ENCODE peak calls at places on chromosome 3, in nine cellular contexts. One of them, this sample, is unnamed.

GRCh38 chr3:10408680-10409079 is 87.8 kb upstream of the SEC13 start:
- DNase-seq in iPS-NIHi11: no peak
- DNase-seq in stimulated activated effector memory CD8-positive, alpha-beta T cell treated with anti-CD3 and anti-CD28 coated beads, Interleukin-12 subunit alpha, Interleukin-12 subunit beta, amount 100 ng/mL, for 72 hours: no peak
- DNase-seq in M059J: peak; percentile 30
- DNase-seq in stimulated activated CD8-positive, alpha-beta memory T cell treated with anti-CD3 and anti-CD28 coated beads, Interleukin-15, amount 100 ng/mL, for 48 hours: no peak
- DNase-seq in HTR-8/SVneo: no peak
- DNase-seq in GM13976: no peak
- DNase-seq in cerebellar nuclear complex: no peak
- DNase-seq in lower lobe of right lung: no peak
- DNase-seq in this sample: no peak

GRCh38 chr3:186360779-186361178 is 1.3 kb downstream of the DGKG start:
- DNase-seq in stimulated activated CD8-positive, alpha-beta memory T cell treated with anti-CD3 and anti-CD28 coated beads, Interleukin-15, amount 100 ng/mL, for 48 hours: no peak
- DNase-seq in cerebellar nuclear complex: peak; percentile 23
- DNase-seq in iPS-NIHi11: peak; percentile 74
- DNase-seq in lower lobe of right lung: peak; percentile 66
- DNase-seq in M059J: no peak
- DNase-seq in HTR-8/SVneo: no peak
- DNase-seq in GM13976: peak; percentile 45
- DNase-seq in stimulated activated effector memory CD8-positive, alpha-beta T cell treated with anti-CD3 and anti-CD28 coated beads, Interleukin-12 subunit alpha, Interleukin-12 subunit beta, amount 100 ng/mL, for 72 hours: no peak
- DNase-seq in this sample: no peak

GRCh38 chr3:9786825-9787654 is 5.2 kb downstream of the TADA3 start:
- DNase-seq in cerebellar nuclear complex: no peak
- DNase-seq in GM13976: no peak
- DNase-seq in stimulated activated effector memory CD8-positive, alpha-beta T cell treated with anti-CD3 and anti-CD28 coated beads, Interleukin-12 subunit alpha, Interleukin-12 subunit beta, amount 100 ng/mL, for 72 hours: no peak
- DNase-seq in lower lobe of right lung: no peak
- DNase-seq in HTR-8/SVneo: no peak
- DNase-seq in iPS-NIHi11: peak; percentile 63
- DNase-seq in stimulated activated CD8-positive, alpha-beta memory T cell treated with anti-CD3 and anti-CD28 coated beads, Interleukin-15, amount 100 ng/mL, for 48 hours: no peak
- DNase-seq in M059J: no peak
- DNase-seq in this sample: no peak

GRCh38 chr3:58270485-58270884 is 32.9 kb downstream of the ABHD6 start:
- DNase-seq in M059J: no peak
- DNase-seq in GM13976: no peak
- DNase-seq in lower lobe of right lung: no peak
- DNase-seq in cerebellar nuclear complex: no peak
- DNase-seq in iPS-NIHi11: no peak
- DNase-seq in stimulated activated effector memory CD8-positive, alpha-beta T cell treated with anti-CD3 and anti-CD28 coated beads, Interleukin-12 subunit alpha, Interleukin-12 subunit beta, amount 100 ng/mL, for 72 hours: no peak
- DNase-seq in stimulated activated CD8-positive, alpha-beta memory T cell treated with anti-CD3 and anti-CD28 coated beads, Interleukin-15, amount 100 ng/mL, for 48 hours: no peak
- DNase-seq in HTR-8/SVneo: no peak
- DNase-seq in this sample: no peak

GRCh38 chr3:59820352-59820934 is 770.6 kb upstream of the CFAP20DC start:
- DNase-seq in HTR-8/SVneo: no peak
- DNase-seq in iPS-NIHi11: no peak
- DNase-seq in cerebellar nuclear complex: no peak
- DNase-seq in GM13976: no peak
- DNase-seq in M059J: peak; percentile 74
- DNase-seq in lower lobe of right lung: no peak
- DNase-seq in stimulated activated CD8-positive, alpha-beta memory T cell treated with anti-CD3 and anti-CD28 coated beads, Interleukin-15, amount 100 ng/mL, for 48 hours: no peak
- DNase-seq in stimulated activated effector memory CD8-positive, alpha-beta T cell treated with anti-CD3 and anti-CD28 coated beads, Interleukin-12 subunit alpha, Interleukin-12 subunit beta, amount 100 ng/mL, for 72 hours: no peak
- DNase-seq in this sample: no peak

GRCh38 chr3:119990888-119991287 is 103.4 kb downstream of the GSK3B start:
- DNase-seq in GM13976: no peak
- DNase-seq in iPS-NIHi11: no peak
- DNase-seq in stimulated activated effector memory CD8-positive, alpha-beta T cell treated with anti-CD3 and anti-CD28 coated beads, Interleukin-12 subunit alpha, Interleukin-12 subunit beta, amount 100 ng/mL, for 72 hours: no peak
- DNase-seq in cerebellar nuclear complex: no peak
- DNase-seq in HTR-8/SVneo: no peak
- DNase-seq in M059J: peak; percentile 80
- DNase-seq in lower lobe of right lung: no peak
- DNase-seq in stimulated activated CD8-positive, alpha-beta memory T cell treated with anti-CD3 and anti-CD28 coated beads, Interleukin-15, amount 100 ng/mL, for 48 hours: no peak
- DNase-seq in this sample: no peak

GRCh38 chr3:141104151-141104741 is 53.1 kb downstream of the SPSB4 start:
- DNase-seq in cerebellar nuclear complex: peak; percentile 91
- DNase-seq in iPS-NIHi11: no peak
- DNase-seq in stimulated activated CD8-positive, alpha-beta memory T cell treated with anti-CD3 and anti-CD28 coated beads, Interleukin-15, amount 100 ng/mL, for 48 hours: no peak
- DNase-seq in HTR-8/SVneo: no peak
- DNase-seq in lower lobe of right lung: peak; percentile 54
- DNase-seq in GM13976: no peak
- DNase-seq in M059J: no peak
- DNase-seq in stimulated activated effector memory CD8-positive, alpha-beta T cell treated with anti-CD3 and anti-CD28 coated beads, Interleukin-12 subunit alpha, Interleukin-12 subunit beta, amount 100 ng/mL, for 72 hours: no peak
- DNase-seq in this sample: no peak

GRCh38 chr3:153848701-153849100 is 272.5 kb upstream of the ARHGEF26 start:
- DNase-seq in lower lobe of right lung: no peak
- DNase-seq in stimulated activated CD8-positive, alpha-beta memory T cell treated with anti-CD3 and anti-CD28 coated beads, Interleukin-15, amount 100 ng/mL, for 48 hours: no peak
- DNase-seq in iPS-NIHi11: no peak
- DNase-seq in cerebellar nuclear complex: no peak
- DNase-seq in stimulated activated effector memory CD8-positive, alpha-beta T cell treated with anti-CD3 and anti-CD28 coated beads, Interleukin-12 subunit alpha, Interleukin-12 subunit beta, amount 100 ng/mL, for 72 hours: no peak
- DNase-seq in GM13976: no peak
- DNase-seq in M059J: no peak
- DNase-seq in HTR-8/SVneo: no peak
- DNase-seq in this sample: no peak

GRCh38 chr3:51503007-51503406 is 3.2 kb upstream of the DCAF1 start:
- DNase-seq in stimulated activated effector memory CD8-positive, alpha-beta T cell treated with anti-CD3 and anti-CD28 coated beads, Interleukin-12 subunit alpha, Interleukin-12 subunit beta, amount 100 ng/mL, for 72 hours: no peak
- DNase-seq in lower lobe of right lung: no peak
- DNase-seq in stimulated activated CD8-positive, alpha-beta memory T cell treated with anti-CD3 and anti-CD28 coated beads, Interleukin-15, amount 100 ng/mL, for 48 hours: no peak
- DNase-seq in HTR-8/SVneo: no peak
- DNase-seq in M059J: no peak
- DNase-seq in cerebellar nuclear complex: no peak
- DNase-seq in GM13976: no peak
- DNase-seq in iPS-NIHi11: no peak
- DNase-seq in this sample: no peak

GRCh38 chr3:45807645-45808540 is 11.6 kb upstream of the SLC6A20 start:
- DNase-seq in lower lobe of right lung: no peak
- DNase-seq in cerebellar nuclear complex: no peak
- DNase-seq in stimulated activated effector memory CD8-positive, alpha-beta T cell treated with anti-CD3 and anti-CD28 coated beads, Interleukin-12 subunit alpha, Interleukin-12 subunit beta, amount 100 ng/mL, for 72 hours: peak; percentile 7
- DNase-seq in GM13976: no peak
- DNase-seq in M059J: no peak
- DNase-seq in stimulated activated CD8-positive, alpha-beta memory T cell treated with anti-CD3 and anti-CD28 coated beads, Interleukin-15, amount 100 ng/mL, for 48 hours: no peak
- DNase-seq in HTR-8/SVneo: no peak
- DNase-seq in iPS-NIHi11: no peak
- DNase-seq in this sample: no peak

GRCh38 chr3:69324362-69325025 is 61.4 kb downstream of the FRMD4B start:
- DNase-seq in iPS-NIHi11: no peak
- DNase-seq in stimulated activated effector memory CD8-positive, alpha-beta T cell treated with anti-CD3 and anti-CD28 coated beads, Interleukin-12 subunit alpha, Interleukin-12 subunit beta, amount 100 ng/mL, for 72 hours: no peak
- DNase-seq in M059J: no peak
- DNase-seq in GM13976: no peak
- DNase-seq in cerebellar nuclear complex: no peak
- DNase-seq in lower lobe of right lung: no peak
- DNase-seq in HTR-8/SVneo: no peak
- DNase-seq in stimulated activated CD8-positive, alpha-beta memory T cell treated with anti-CD3 and anti-CD28 coated beads, Interleukin-15, amount 100 ng/mL, for 48 hours: no peak
- DNase-seq in this sample: no peak

GRCh38 chr3:115670911-115671310 is 47.6 kb downstream of the GAP43 start:
- DNase-seq in stimulated activated effector memory CD8-positive, alpha-beta T cell treated with anti-CD3 and anti-CD28 coated beads, Interleukin-12 subunit alpha, Interleukin-12 subunit beta, amount 100 ng/mL, for 72 hours: no peak
- DNase-seq in GM13976: no peak
- DNase-seq in HTR-8/SVneo: no peak
- DNase-seq in cerebellar nuclear complex: no peak
- DNase-seq in stimulated activated CD8-positive, alpha-beta memory T cell treated with anti-CD3 and anti-CD28 coated beads, Interleukin-15, amount 100 ng/mL, for 48 hours: no peak
- DNase-seq in M059J: no peak
- DNase-seq in iPS-NIHi11: no peak
- DNase-seq in lower lobe of right lung: no peak
- DNase-seq in this sample: no peak

GRCh38 chr3:42515391-42515916 is 13.0 kb downstream of the VIPR1 start:
- DNase-seq in stimulated activated effector memory CD8-positive, alpha-beta T cell treated with anti-CD3 and anti-CD28 coated beads, Interleukin-12 subunit alpha, Interleukin-12 subunit beta, amount 100 ng/mL, for 72 hours: no peak
- DNase-seq in M059J: no peak
- DNase-seq in cerebellar nuclear complex: peak; percentile 18
- DNase-seq in iPS-NIHi11: no peak
- DNase-seq in GM13976: no peak
- DNase-seq in stimulated activated CD8-positive, alpha-beta memory T cell treated with anti-CD3 and anti-CD28 coated beads, Interleukin-15, amount 100 ng/mL, for 48 hours: no peak
- DNase-seq in lower lobe of right lung: no peak
- DNase-seq in HTR-8/SVneo: no peak
- DNase-seq in this sample: no peak

GRCh38 chr3:152056987-152057386 is 183.5 kb downstream of the SUCNR1 start:
- DNase-seq in cerebellar nuclear complex: no peak
- DNase-seq in stimulated activated effector memory CD8-positive, alpha-beta T cell treated with anti-CD3 and anti-CD28 coated beads, Interleukin-12 subunit alpha, Interleukin-12 subunit beta, amount 100 ng/mL, for 72 hours: no peak
- DNase-seq in iPS-NIHi11: no peak
- DNase-seq in HTR-8/SVneo: no peak
- DNase-seq in GM13976: no peak
- DNase-seq in stimulated activated CD8-positive, alpha-beta memory T cell treated with anti-CD3 and anti-CD28 coated beads, Interleukin-15, amount 100 ng/mL, for 48 hours: no peak
- DNase-seq in M059J: no peak
- DNase-seq in lower lobe of right lung: no peak
- DNase-seq in this sample: no peak

GRCh38 chr3:171967137-171967783 is 72.1 kb upstream of the FNDC3B start:
- DNase-seq in lower lobe of right lung: no peak
- DNase-seq in GM13976: no peak
- DNase-seq in HTR-8/SVneo: peak; percentile 42
- DNase-seq in stimulated activated CD8-positive, alpha-beta memory T cell treated with anti-CD3 and anti-CD28 coated beads, Interleukin-15, amount 100 ng/mL, for 48 hours: no peak
- DNase-seq in stimulated activated effector memory CD8-positive, alpha-beta T cell treated with anti-CD3 and anti-CD28 coated beads, Interleukin-12 subunit alpha, Interleukin-12 subunit beta, amount 100 ng/mL, for 72 hours: no peak
- DNase-seq in iPS-NIHi11: no peak
- DNase-seq in M059J: peak; percentile 90
- DNase-seq in cerebellar nuclear complex: no peak
- DNase-seq in this sample: peak; percentile 93

GRCh38 chr3:48684480-48685143 is 1.1 kb downstream of the NCKIPSD start:
- DNase-seq in GM13976: peak; percentile 60
- DNase-seq in HTR-8/SVneo: no peak
- DNase-seq in M059J: no peak
- DNase-seq in stimulated activated effector memory CD8-positive, alpha-beta T cell treated with anti-CD3 and anti-CD28 coated beads, Interleukin-12 subunit alpha, Interleukin-12 subunit beta, amount 100 ng/mL, for 72 hours: peak; percentile 52
- DNase-seq in cerebellar nuclear complex: no peak
- DNase-seq in lower lobe of right lung: peak; percentile 73
- DNase-seq in stimulated activated CD8-positive, alpha-beta memory T cell treated with anti-CD3 and anti-CD28 coated beads, Interleukin-15, amount 100 ng/mL, for 48 hours: no peak
- DNase-seq in iPS-NIHi11: no peak
- DNase-seq in this sample: no peak

GRCh38 chr3:168604767-168605166 is 509.0 kb upstream of the GOLIM4 start:
- DNase-seq in stimulated activated effector memory CD8-positive, alpha-beta T cell treated with anti-CD3 and anti-CD28 coated beads, Interleukin-12 subunit alpha, Interleukin-12 subunit beta, amount 100 ng/mL, for 72 hours: no peak
- DNase-seq in HTR-8/SVneo: no peak
- DNase-seq in cerebellar nuclear complex: no peak
- DNase-seq in stimulated activated CD8-positive, alpha-beta memory T cell treated with anti-CD3 and anti-CD28 coated beads, Interleukin-15, amount 100 ng/mL, for 48 hours: no peak
- DNase-seq in lower lobe of right lung: no peak
- DNase-seq in iPS-NIHi11: no peak
- DNase-seq in M059J: no peak
- DNase-seq in GM13976: no peak
- DNase-seq in this sample: no peak

GRCh38 chr3:57959407-57960173 is 48.6 kb upstream of the FLNB start:
- DNase-seq in HTR-8/SVneo: no peak
- DNase-seq in stimulated activated effector memory CD8-positive, alpha-beta T cell treated with anti-CD3 and anti-CD28 coated beads, Interleukin-12 subunit alpha, Interleukin-12 subunit beta, amount 100 ng/mL, for 72 hours: no peak
- DNase-seq in stimulated activated CD8-positive, alpha-beta memory T cell treated with anti-CD3 and anti-CD28 coated beads, Interleukin-15, amount 100 ng/mL, for 48 hours: no peak
- DNase-seq in iPS-NIHi11: peak; percentile 22
- DNase-seq in M059J: peak; percentile 28
- DNase-seq in cerebellar nuclear complex: no peak
- DNase-seq in lower lobe of right lung: no peak
- DNase-seq in GM13976: peak; percentile 49
- DNase-seq in this sample: no peak

GRCh38 chr3:195522254-195523023 is 20.7 kb downstream of the PPP1R2 start:
- DNase-seq in lower lobe of right lung: no peak
- DNase-seq in HTR-8/SVneo: peak; percentile 51
- DNase-seq in GM13976: peak; percentile 57
- DNase-seq in stimulated activated effector memory CD8-positive, alpha-beta T cell treated with anti-CD3 and anti-CD28 coated beads, Interleukin-12 subunit alpha, Interleukin-12 subunit beta, amount 100 ng/mL, for 72 hours: no peak
- DNase-seq in M059J: peak; percentile 37
- DNase-seq in cerebellar nuclear complex: peak; percentile 23
- DNase-seq in stimulated activated CD8-positive, alpha-beta memory T cell treated with anti-CD3 and anti-CD28 coated beads, Interleukin-15, amount 100 ng/mL, for 48 hours: no peak
- DNase-seq in iPS-NIHi11: peak; percentile 42
- DNase-seq in this sample: no peak

GRCh38 chr3:107958151-107958550 is 132.7 kb downstream of the CD47 start:
- DNase-seq in stimulated activated CD8-positive, alpha-beta memory T cell treated with anti-CD3 and anti-CD28 coated beads, Interleukin-15, amount 100 ng/mL, for 48 hours: no peak
- DNase-seq in M059J: no peak
- DNase-seq in lower lobe of right lung: no peak
- DNase-seq in stimulated activated effector memory CD8-positive, alpha-beta T cell treated with anti-CD3 and anti-CD28 coated beads, Interleukin-12 subunit alpha, Interleukin-12 subunit beta, amount 100 ng/mL, for 72 hours: no peak
- DNase-seq in cerebellar nuclear complex: no peak
- DNase-seq in iPS-NIHi11: no peak
- DNase-seq in GM13976: no peak
- DNase-seq in HTR-8/SVneo: no peak
- DNase-seq in this sample: no peak

GRCh38 chr3:78589242-78589641 is 1178.6 kb downstream of the ROBO1 start:
- DNase-seq in GM13976: no peak
- DNase-seq in cerebellar nuclear complex: no peak
- DNase-seq in M059J: no peak
- DNase-seq in iPS-NIHi11: no peak
- DNase-seq in stimulated activated CD8-positive, alpha-beta memory T cell treated with anti-CD3 and anti-CD28 coated beads, Interleukin-15, amount 100 ng/mL, for 48 hours: no peak
- DNase-seq in stimulated activated effector memory CD8-positive, alpha-beta T cell treated with anti-CD3 and anti-CD28 coated beads, Interleukin-12 subunit alpha, Interleukin-12 subunit beta, amount 100 ng/mL, for 72 hours: no peak
- DNase-seq in HTR-8/SVneo: no peak
- DNase-seq in lower lobe of right lung: no peak
- DNase-seq in this sample: no peak

GRCh38 chr3:51819151-51819550 is 40.1 kb upstream of the IQCF6 start:
- DNase-seq in iPS-NIHi11: no peak
- DNase-seq in HTR-8/SVneo: no peak
- DNase-seq in GM13976: no peak
- DNase-seq in lower lobe of right lung: no peak
- DNase-seq in cerebellar nuclear complex: no peak
- DNase-seq in stimulated activated effector memory CD8-positive, alpha-beta T cell treated with anti-CD3 and anti-CD28 coated beads, Interleukin-12 subunit alpha, Interleukin-12 subunit beta, amount 100 ng/mL, for 72 hours: no peak
- DNase-seq in M059J: no peak
- DNase-seq in stimulated activated CD8-positive, alpha-beta memory T cell treated with anti-CD3 and anti-CD28 coated beads, Interleukin-15, amount 100 ng/mL, for 48 hours: no peak
- DNase-seq in this sample: no peak

GRCh38 chr3:165817160-165817709 is 20.0 kb downstream of the BCHE start:
- DNase-seq in stimulated activated CD8-positive, alpha-beta memory T cell treated with anti-CD3 and anti-CD28 coated beads, Interleukin-15, amount 100 ng/mL, for 48 hours: no peak
- DNase-seq in M059J: no peak
- DNase-seq in cerebellar nuclear complex: no peak
- DNase-seq in iPS-NIHi11: no peak
- DNase-seq in lower lobe of right lung: no peak
- DNase-seq in HTR-8/SVneo: no peak
- DNase-seq in stimulated activated effector memory CD8-positive, alpha-beta T cell treated with anti-CD3 and anti-CD28 coated beads, Interleukin-12 subunit alpha, Interleukin-12 subunit beta, amount 100 ng/mL, for 72 hours: no peak
- DNase-seq in GM13976: no peak
- DNase-seq in this sample: no peak

GRCh38 chr3:196287066-196287404 is 491 bp downstream of the PCYT1A start:
- DNase-seq in GM13976: no peak
- DNase-seq in iPS-NIHi11: no peak
- DNase-seq in HTR-8/SVneo: no peak
- DNase-seq in stimulated activated effector memory CD8-positive, alpha-beta T cell treated with anti-CD3 and anti-CD28 coated beads, Interleukin-12 subunit alpha, Interleukin-12 subunit beta, amount 100 ng/mL, for 72 hours: no peak
- DNase-seq in cerebellar nuclear complex: no peak
- DNase-seq in stimulated activated CD8-positive, alpha-beta memory T cell treated with anti-CD3 and anti-CD28 coated beads, Interleukin-15, amount 100 ng/mL, for 48 hours: peak; percentile 16
- DNase-seq in lower lobe of right lung: no peak
- DNase-seq in M059J: peak; percentile 40
- DNase-seq in this sample: no peak

GRCh38 chr3:149541091-149541491 is 66.6 kb downstream of the TM4SF4 start:
- DNase-seq in GM13976: no peak
- DNase-seq in stimulated activated CD8-positive, alpha-beta memory T cell treated with anti-CD3 and anti-CD28 coated beads, Interleukin-15, amount 100 ng/mL, for 48 hours: no peak
- DNase-seq in M059J: peak; percentile 53
- DNase-seq in cerebellar nuclear complex: no peak
- DNase-seq in iPS-NIHi11: no peak
- DNase-seq in stimulated activated effector memory CD8-positive, alpha-beta T cell treated with anti-CD3 and anti-CD28 coated beads, Interleukin-12 subunit alpha, Interleukin-12 subunit beta, amount 100 ng/mL, for 72 hours: no peak
- DNase-seq in lower lobe of right lung: no peak
- DNase-seq in HTR-8/SVneo: no peak
- DNase-seq in this sample: no peak

GRCh38 chr3:50583897-50584296 is 14.6 kb downstream of the HEMK1 start:
- DNase-seq in lower lobe of right lung: peak; percentile 89
- DNase-seq in HTR-8/SVneo: no peak
- DNase-seq in cerebellar nuclear complex: no peak
- DNase-seq in stimulated activated CD8-positive, alpha-beta memory T cell treated with anti-CD3 and anti-CD28 coated beads, Interleukin-15, amount 100 ng/mL, for 48 hours: no peak
- DNase-seq in M059J: no peak
- DNase-seq in GM13976: no peak
- DNase-seq in iPS-NIHi11: no peak
- DNase-seq in stimulated activated effector memory CD8-positive, alpha-beta T cell treated with anti-CD3 and anti-CD28 coated beads, Interleukin-12 subunit alpha, Interleukin-12 subunit beta, amount 100 ng/mL, for 72 hours: no peak
- DNase-seq in this sample: no peak

GRCh38 chr3:94673891-94674290 is 611.0 kb downstream of the NSUN3 start:
- DNase-seq in stimulated activated effector memory CD8-positive, alpha-beta T cell treated with anti-CD3 and anti-CD28 coated beads, Interleukin-12 subunit alpha, Interleukin-12 subunit beta, amount 100 ng/mL, for 72 hours: no peak
- DNase-seq in M059J: no peak
- DNase-seq in stimulated activated CD8-positive, alpha-beta memory T cell treated with anti-CD3 and anti-CD28 coated beads, Interleukin-15, amount 100 ng/mL, for 48 hours: no peak
- DNase-seq in GM13976: no peak
- DNase-seq in lower lobe of right lung: no peak
- DNase-seq in cerebellar nuclear complex: peak; percentile 71
- DNase-seq in HTR-8/SVneo: no peak
- DNase-seq in iPS-NIHi11: no peak
- DNase-seq in this sample: no peak

GRCh38 chr3:85193565-85193964 is 234.8 kb downstream of the CADM2 start:
- DNase-seq in M059J: no peak
- DNase-seq in GM13976: no peak
- DNase-seq in stimulated activated CD8-positive, alpha-beta memory T cell treated with anti-CD3 and anti-CD28 coated beads, Interleukin-15, amount 100 ng/mL, for 48 hours: no peak
- DNase-seq in iPS-NIHi11: no peak
- DNase-seq in cerebellar nuclear complex: no peak
- DNase-seq in stimulated activated effector memory CD8-positive, alpha-beta T cell treated with anti-CD3 and anti-CD28 coated beads, Interleukin-12 subunit alpha, Interleukin-12 subunit beta, amount 100 ng/mL, for 72 hours: no peak
- DNase-seq in HTR-8/SVneo: no peak
- DNase-seq in lower lobe of right lung: no peak
- DNase-seq in this sample: no peak

GRCh38 chr3:44568561-44568960 is 13.6 kb downstream of the ZKSCAN7 start:
- DNase-seq in HTR-8/SVneo: no peak
- DNase-seq in lower lobe of right lung: no peak
- DNase-seq in cerebellar nuclear complex: no peak
- DNase-seq in stimulated activated CD8-positive, alpha-beta memory T cell treated with anti-CD3 and anti-CD28 coated beads, Interleukin-15, amount 100 ng/mL, for 48 hours: no peak
- DNase-seq in M059J: peak; percentile 18
- DNase-seq in iPS-NIHi11: no peak
- DNase-seq in stimulated activated effector memory CD8-positive, alpha-beta T cell treated with anti-CD3 and anti-CD28 coated beads, Interleukin-12 subunit alpha, Interleukin-12 subunit beta, amount 100 ng/mL, for 72 hours: no peak
- DNase-seq in GM13976: no peak
- DNase-seq in this sample: no peak

GRCh38 chr3:36792342-36792741 is 28.0 kb upstream of the DCLK3 start:
- DNase-seq in stimulated activated CD8-positive, alpha-beta memory T cell treated with anti-CD3 and anti-CD28 coated beads, Interleukin-15, amount 100 ng/mL, for 48 hours: no peak
- DNase-seq in stimulated activated effector memory CD8-positive, alpha-beta T cell treated with anti-CD3 and anti-CD28 coated beads, Interleukin-12 subunit alpha, Interleukin-12 subunit beta, amount 100 ng/mL, for 72 hours: no peak
- DNase-seq in lower lobe of right lung: no peak
- DNase-seq in cerebellar nuclear complex: no peak
- DNase-seq in GM13976: peak; percentile 24
- DNase-seq in M059J: peak; percentile 24
- DNase-seq in iPS-NIHi11: peak; percentile 65
- DNase-seq in HTR-8/SVneo: peak; percentile 10
- DNase-seq in this sample: no peak

GRCh38 chr3:119600732-119601131 is 3.0 kb downstream of the PLA1A start:
- DNase-seq in iPS-NIHi11: peak; percentile 70
- DNase-seq in lower lobe of right lung: peak; percentile 60
- DNase-seq in GM13976: peak; percentile 63
- DNase-seq in M059J: no peak
- DNase-seq in stimulated activated CD8-positive, alpha-beta memory T cell treated with anti-CD3 and anti-CD28 coated beads, Interleukin-15, amount 100 ng/mL, for 48 hours: no peak
- DNase-seq in stimulated activated effector memory CD8-positive, alpha-beta T cell treated with anti-CD3 and anti-CD28 coated beads, Interleukin-12 subunit alpha, Interleukin-12 subunit beta, amount 100 ng/mL, for 72 hours: no peak
- DNase-seq in cerebellar nuclear complex: no peak
- DNase-seq in HTR-8/SVneo: peak; percentile 42
- DNase-seq in this sample: no peak

This sample was measured in AG09309.